ENCODE peak calls at places on chromosome 15, in seven cellular contexts. V is IMR-90, F is mammary epithelial cell, I is HepG2, M is OCI-LY7, X is osteoblast, W is H1. N is an unnamed sample.

GRCh38 chr15:39180494-39180930 is 400.4 kb upstream of the THBS1 start:
- DNase-seq in V (peak; percentile 88), F (no peak), I (no peak), M (no peak), X (no peak), W (no peak), N (no peak)

GRCh38 chr15:30922469-30923311 is 19.0 kb downstream of the FAN1 start:
- DNase-seq in V (peak; percentile 50), F (peak; percentile 69), I (peak; percentile 12), M (no peak), X (peak; percentile 81), W (peak; percentile 58), N (peak; percentile 48)

GRCh38 chr15:39699531-39700110 is 83.0 kb downstream of the FSIP1 start:
- DNase-seq in V (no peak), F (no peak), I (no peak), M (no peak), X (peak; percentile 65), W (no peak), N (no peak)

GRCh38 chr15:27465213-27465612 is 494.2 kb downstream of the GABRG3 start:
- DNase-seq in V (no peak), F (no peak), I (no peak), M (no peak), X (no peak), W (no peak), N (no peak)

GRCh38 chr15:48759921-48760320 is 50.9 kb downstream of the CEP152 start:
- DNase-seq in V (no peak), F (peak; percentile 63), I (no peak), M (no peak), X (no peak), W (no peak), N (no peak)

GRCh38 chr15:57190208-57190607 is 186.1 kb upstream of the CGNL1 start:
- DNase-seq in V (no peak), F (no peak), I (no peak), M (no peak), X (no peak), W (no peak), N (no peak)

GRCh38 chr15:68201153-68201878 is 3.8 kb downstream of the CALML4 start:
- DNase-seq in V (no peak), F (no peak), I (no peak), M (no peak), X (no peak), W (peak; percentile 53), N (no peak)

GRCh38 chr15:78682693-78683410 is 41.8 kb upstream of the CHRNB4 start:
- DNase-seq in V (no peak), F (no peak), I (no peak), M (no peak), X (peak; percentile 49), W (peak; percentile 33), N (no peak)

GRCh38 chr15:42239528-42240245 is 31.6 kb upstream of the VPS39 start:
- DNase-seq in V (peak; percentile 46), F (no peak), I (no peak), M (no peak), X (no peak), W (no peak), N (no peak)

GRCh38 chr15:25668901-25669300 is 194.2 kb downstream of the ATP10A start:
- DNase-seq in V (no peak), F (no peak), I (no peak), M (no peak), X (no peak), W (no peak), N (peak; percentile 5)

GRCh38 chr15:48250640-48251076 is 44.6 kb downstream of the SLC12A1 start:
- DNase-seq in V (peak; percentile 79), F (peak; percentile 67), I (peak; percentile 25), M (peak; percentile 66), X (peak; percentile 71), W (peak; percentile 47), N (peak; percentile 60)

GRCh38 chr15:40097968-40098476 is 10.7 kb downstream of the BMF start:
- DNase-seq in V (no peak), F (no peak), I (no peak), M (peak; percentile 70), X (peak; percentile 51), W (no peak), N (no peak)

GRCh38 chr15:65576669-65577068 is 34.3 kb downstream of the INTS14 start:
- DNase-seq in V (peak; percentile 57), F (peak; percentile 32), I (no peak), M (no peak), X (peak; percentile 73), W (no peak), N (peak; percentile 43)

GRCh38 chr15:95770191-95770590 is 560.3 kb upstream of the NR2F2 start:
- DNase-seq in V (peak; percentile 32), F (peak; percentile 56), I (no peak), M (no peak), X (peak; percentile 36), W (no peak), N (peak; percentile 71)

GRCh38 chr15:75606711-75607684 is 18.5 kb downstream of the SNUPN start:
- DNase-seq in V (peak; percentile 51), F (no peak), I (no peak), M (no peak), X (peak; percentile 78), W (no peak), N (no peak)

GRCh38 chr15:79315623-79316328 is 4.9 kb downstream of the TMED3 start:
- DNase-seq in V (no peak), F (no peak), I (no peak), M (no peak), X (no peak), W (no peak), N (no peak)

GRCh38 chr15:71623111-71623510 is 187.2 kb upstream of the NR2E3 start:
- DNase-seq in V (no peak), F (no peak), I (no peak), M (no peak), X (no peak), W (no peak), N (no peak)

GRCh38 chr15:63729115-63729884 is 104.4 kb downstream of the HERC1 start:
- DNase-seq in V (peak; percentile 6), F (no peak), I (no peak), M (no peak), X (no peak), W (no peak), N (peak; percentile 25)
- H3K36me3 ChIP-seq in V (peaks cover 21% of the 10 kb centered on the region), F (peaks cover 10% of the 10 kb centered on the region), I (peaks cover 4% of the 10 kb centered on the region), M (peaks cover 75% of the 10 kb centered on the region), X (peaks cover 33% of the 10 kb centered on the region), W (peaks cover 3% of the 10 kb centered on the region), N (peaks cover 10% of the 10 kb centered on the region)

GRCh38 chr15:81007428-81008064 is 6.8 kb downstream of the TLNRD1 start:
- DNase-seq in V (no peak), F (no peak), I (no peak), M (no peak), X (no peak), W (no peak), N (no peak)

GRCh38 chr15:81010086-81010485 is 9.4 kb downstream of the TLNRD1 start:
- DNase-seq in V (no peak), F (no peak), I (no peak), M (no peak), X (no peak), W (no peak), N (no peak)

GRCh38 chr15:81011593-81011992 is 10.9 kb downstream of the TLNRD1 start:
- DNase-seq in V (peak; percentile 39), F (no peak), I (no peak), M (no peak), X (no peak), W (no peak), N (no peak)

GRCh38 chr15:81006124-81006523 is 5.4 kb downstream of the TLNRD1 start:
- DNase-seq in V (no peak), F (no peak), I (no peak), M (no peak), X (no peak), W (no peak), N (no peak)

GRCh38 chr15:81008312-81008711 is 7.6 kb downstream of the TLNRD1 start:
- DNase-seq in V (no peak), F (no peak), I (no peak), M (no peak), X (no peak), W (no peak), N (peak; percentile 54)
- H4K20me1 ChIP-seq in V (peaks cover 22% of the 10 kb centered on the region), F (no peaks in the 10 kb centered on the region), I (no peaks in the 10 kb centered on the region), M (peaks cover 28% of the 10 kb centered on the region), X (peaks cover 7% of the 10 kb centered on the region), W (peaks cover under 1% of the 10 kb centered on the region), N (peaks cover 12% of the 10 kb centered on the region)

GRCh38 chr15:73994419-73994883 is at the start of gene PML:
- DNase-seq in V (peak; percentile 93), F (peak; percentile 94), I (peak; percentile 91), M (peak; percentile 95), X (peak; percentile 99), W (peak; percentile 92), N (peak; percentile 92)

GRCh38 chr15:73994912-73995622 is 551 bp downstream of the PML start:
- DNase-seq in V (no peak), F (peak; percentile 42), I (no peak), M (peak; percentile 27), X (no peak), W (no peak), N (no peak)

GRCh38 chr15:73997986-73998385 is 3.5 kb downstream of the PML start:
- DNase-seq in V (no peak), F (peak; percentile 66), I (no peak), M (no peak), X (no peak), W (no peak), N (no peak)

GRCh38 chr15:73996267-73996666 is 1.8 kb downstream of the PML start:
- DNase-seq in V (no peak), F (no peak), I (no peak), M (no peak), X (no peak), W (no peak), N (no peak)

GRCh38 chr15:73996939-73997338 is 2.4 kb downstream of the PML start:
- DNase-seq in V (no peak), F (peak; percentile 79), I (no peak), M (peak; percentile 72), X (peak; percentile 87), W (no peak), N (no peak)
- H3K4me1 ChIP-seq in V (peaks cover 4% of the 10 kb centered on the region), F (peaks cover 19% of the 10 kb centered on the region), I (peaks cover 34% of the 10 kb centered on the region), M (peaks cover 38% of the 10 kb centered on the region), X (peaks cover 45% of the 10 kb centered on the region), W (peaks cover 2% of the 10 kb centered on the region), N (peaks cover 28% of the 10 kb centered on the region)

GRCh38 chr15:59060348-59060747 is 44.6 kb upstream of the CCNB2 start:
- DNase-seq in V (no peak), F (peak; percentile 23), I (no peak), M (no peak), X (no peak), W (no peak), N (no peak)
- H3K36me3 ChIP-seq in V (peaks cover 28% of the 10 kb centered on the region), F (peaks cover 28% of the 10 kb centered on the region), I (peaks cover 17% of the 10 kb centered on the region), M (peaks cover 97% of the 10 kb centered on the region), X (peaks cover 56% of the 10 kb centered on the region), W (peaks cover 11% of the 10 kb centered on the region), N (peaks cover 22% of the 10 kb centered on the region)

DNA sequence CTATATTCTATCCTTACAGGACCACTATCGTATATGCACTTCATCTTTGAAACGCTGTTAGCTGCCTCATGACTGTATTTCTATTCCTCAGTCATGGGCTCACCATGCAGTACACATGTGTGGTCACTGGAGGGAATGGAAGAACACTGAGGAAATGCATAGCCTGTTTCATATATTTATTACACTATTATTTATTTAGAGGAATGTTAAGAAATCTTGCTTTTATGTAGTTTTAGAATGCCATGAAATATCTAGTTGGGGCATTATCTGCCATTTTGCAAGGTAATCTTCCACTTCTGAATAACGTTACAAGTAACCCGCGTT is 155.7 kb downstream of the IGF1R start:
- DNase-seq in V (peak; percentile 17), F (no peak), I (no peak), M (no peak), X (no peak), W (no peak), N (peak; percentile 14)
- H4K20me1 ChIP-seq in V (peaks cover 93% of the 10 kb centered on the region), F (no peaks in the 10 kb centered on the region), I (peaks cover 74% of the 10 kb centered on the region), M (no peaks in the 10 kb centered on the region), X (peaks cover 70% of the 10 kb centered on the region), W (peaks cover 16% of the 10 kb centered on the region), N (no peaks in the 10 kb centered on the region)

N was measured in PC-3.